ENCODE peak calls at places on chromosomes 4 and X, in nine cellular contexts. G is prostate gland, H is lower lobe of right lung, J is left lung, P is pancreas, N is psoas muscle, E is heart left ventricle, X is Caco-2, K is body of pancreas. R is an unnamed sample.

GRCh38 chr4:20474119-20474518 is 222.4 kb downstream of the SLIT2 start:
- DNase-seq in G (no peak), H (no peak), J (no peak), P (no peak), N (no peak), E (no peak), X (no peak), K (no peak), R (peak; percentile 61)

GRCh38 chr4:11623726-11624037 is 195.0 kb upstream of the HS3ST1 start:
- DNase-seq in G (peak; percentile 73), H (no peak), J (peak; percentile 32), P (peak; percentile 17), N (no peak), E (peak; percentile 35), X (peak; percentile 53), K (peak; percentile 44), R (peak; percentile 54)

GRCh38 chr4:73862357-73862756 is 6.8 kb upstream of the CXCL1 start:
- DNase-seq in G (no peak), H (no peak), J (no peak), P (no peak), N (no peak), E (no peak), X (no peak), K (no peak), R (no peak)

GRCh38 chr4:95541094-95541493 is 7.7 kb downstream of the UNC5C start:
- DNase-seq in G (no peak), H (no peak), J (no peak), P (no peak), N (no peak), E (no peak), X (no peak), K (no peak), R (no peak)

GRCh38 chr4:124953059-124953850 is 240.7 kb upstream of the ANKRD50 start:
- DNase-seq in G (no peak), H (no peak), J (no peak), P (no peak), N (no peak), E (no peak), X (no peak), K (no peak), R (no peak)

GRCh38 chrX:109535578-109535977 is 1.1 kb upstream of the NXT2 start:
- DNase-seq in G (no peak), H (no peak), J (no peak), P (no peak), N (no peak), E (no peak), X (no peak), K (no peak), R (no peak)

GRCh38 chr4:119026662-119027444 is 108.8 kb upstream of the MYOZ2 start:
- DNase-seq in G (no peak), H (no peak), J (no peak), P (no peak), N (peak; percentile 84), E (no peak), X (no peak), K (no peak), R (no peak)

GRCh38 chrX:29617276-29617675 is 598.1 kb upstream of the MAGEB2 start:
- DNase-seq in G (no peak), H (no peak), J (no peak), P (no peak), N (no peak), E (no peak), X (no peak), K (no peak), R (no peak)

GRCh38 chr4:56971383-56971782 is 6.0 kb downstream of the NOA1 start:
- DNase-seq in G (no peak), H (no peak), J (no peak), P (no peak), N (no peak), E (no peak), X (no peak), K (no peak), R (no peak)

GRCh38 chrX:20060961-20061868 is 55.5 kb downstream of the MAP7D2 start:
- DNase-seq in G (no peak), H (no peak), J (no peak), P (no peak), N (no peak), E (no peak), X (no peak), K (no peak), R (no peak)

GRCh38 chr4:10102193-10102980 is 14.2 kb downstream of the WDR1 start:
- DNase-seq in G (no peak), H (no peak), J (no peak), P (no peak), N (no peak), E (no peak), X (no peak), K (no peak), R (peak; percentile 14)

GRCh38 chr4:108982786-108983185 is 219.9 kb upstream of the ETNPPL start:
- DNase-seq in G (no peak), H (no peak), J (no peak), P (no peak), N (no peak), E (no peak), X (no peak), K (no peak), R (peak; percentile 8)

GRCh38 chr4:36222702-36223101 is 21.6 kb downstream of the ARAP2 start:
- DNase-seq in G (no peak), H (no peak), J (no peak), P (no peak), N (no peak), E (no peak), X (no peak), K (no peak), R (no peak)

GRCh38 chr4:108360857-108361820 is 192.4 kb upstream of the LEF1 start:
- DNase-seq in G (peak; percentile 10), H (no peak), J (no peak), P (no peak), N (no peak), E (no peak), X (peak; percentile 74), K (no peak), R (peak; percentile 43)

GRCh38 chr4:121192500-121192899 is 28.4 kb upstream of the TNIP3 start:
- DNase-seq in G (no peak), H (no peak), J (no peak), P (no peak), N (no peak), E (no peak), X (no peak), K (no peak), R (peak; percentile 56)

GRCh38 chr4:148116264-148116663 is 325.9 kb downstream of the NR3C2 start:
- DNase-seq in G (no peak), H (no peak), J (no peak), P (no peak), N (no peak), E (no peak), X (no peak), K (no peak), R (no peak)

GRCh38 chr4:68338625-68339024 is 11.3 kb downstream of the YTHDC1 start:
- DNase-seq in G (no peak), H (no peak), J (peak; percentile 29), P (no peak), N (no peak), E (peak; percentile 30), X (no peak), K (no peak), R (no peak)

GRCh38 chrX:11375614-11376119 is 82.5 kb downstream of the AMELX start:
- DNase-seq in G (no peak), H (no peak), J (no peak), P (no peak), N (no peak), E (no peak), X (peak; percentile 35), K (no peak), R (no peak)

GRCh38 chrX:123083924-123084323 is 100.2 kb upstream of the GRIA3 start:
- DNase-seq in G (no peak), H (no peak), J (no peak), P (no peak), N (no peak), E (no peak), X (no peak), K (no peak), R (no peak)

GRCh38 chr4:113499166-113499565 is 262.4 kb downstream of the CAMK2D start:
- DNase-seq in G (no peak), H (no peak), J (no peak), P (no peak), N (no peak), E (no peak), X (no peak), K (no peak), R (no peak)
- H3K36me3 ChIP-seq in G (no peaks in the 10 kb centered on the region), H (peaks cover 6% of the 10 kb centered on the region), J (no peaks in the 10 kb centered on the region), P (no peaks in the 10 kb centered on the region), N (peaks cover 4% of the 10 kb centered on the region), E (peaks cover 4% of the 10 kb centered on the region), X (peaks cover 4% of the 10 kb centered on the region), K (no peaks in the 10 kb centered on the region), R (peaks cover 3% of the 10 kb centered on the region)

DNA sequence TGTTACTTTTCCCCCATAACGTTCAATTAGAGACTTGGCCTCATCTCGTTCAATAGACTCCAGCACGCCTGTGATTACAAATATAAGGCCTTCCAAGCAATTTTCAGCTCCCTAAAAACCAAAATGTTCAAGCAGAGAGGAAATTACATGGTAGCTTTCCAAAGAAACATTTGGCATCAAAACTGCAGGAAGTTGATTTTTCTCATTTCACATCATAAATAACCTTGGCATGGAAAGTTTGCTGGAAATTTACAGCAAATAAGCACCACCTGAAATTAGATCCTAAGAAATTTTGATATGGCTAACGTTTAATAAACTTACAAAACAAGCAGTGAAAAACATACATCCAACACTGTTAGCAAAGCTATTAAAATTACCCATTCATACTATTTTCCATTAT is 53.3 kb downstream of the RFC1 start:
- DNase-seq in G (no peak), H (no peak), J (no peak), P (no peak), N (no peak), E (no peak), X (no peak), K (no peak), R (no peak)
- H3K36me3 ChIP-seq in G (no peaks in the 10 kb centered on the region), H (peaks cover 94% of the 10 kb centered on the region), J (no peaks in the 10 kb centered on the region), P (peaks cover 3% of the 10 kb centered on the region), N (peaks cover 8% of the 10 kb centered on the region), E (peaks cover 25% of the 10 kb centered on the region), X (peaks cover 1% of the 10 kb centered on the region), K (no peaks in the 10 kb centered on the region), R (peaks cover 14% of the 10 kb centered on the region)

DNA sequence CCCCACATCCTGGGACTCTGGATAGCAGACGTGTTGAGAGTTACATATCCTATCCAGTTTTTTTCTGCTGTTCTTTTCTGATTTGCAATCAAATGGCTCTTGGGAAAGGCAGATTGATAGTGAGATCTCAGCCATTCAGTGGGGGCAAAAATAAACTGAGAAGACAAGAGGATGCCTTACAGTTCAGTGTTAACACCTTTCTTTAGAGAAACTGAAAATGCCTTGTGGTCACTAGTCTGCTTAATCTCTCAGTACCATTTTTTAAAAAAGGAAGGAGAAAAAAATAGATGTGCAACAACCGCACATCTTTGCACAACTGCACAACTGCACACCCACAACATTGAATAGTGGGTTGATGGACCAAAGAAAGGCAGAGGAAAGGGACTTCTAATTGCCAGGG is 109.3 kb downstream of the ARHGEF9 start:
- DNase-seq in G (no peak), H (no peak), J (no peak), P (no peak), N (no peak), E (no peak), X (no peak), K (no peak), R (no peak)
- H3K36me3 ChIP-seq in G (no peaks in the 10 kb centered on the region), H (peaks cover 26% of the 10 kb centered on the region), J (no peaks in the 10 kb centered on the region), P (no peaks in the 10 kb centered on the region), N (no peaks in the 10 kb centered on the region), E (no peaks in the 10 kb centered on the region), X (no peaks in the 10 kb centered on the region), K (no peaks in the 10 kb centered on the region), R (no peaks in the 10 kb centered on the region)

DNA sequence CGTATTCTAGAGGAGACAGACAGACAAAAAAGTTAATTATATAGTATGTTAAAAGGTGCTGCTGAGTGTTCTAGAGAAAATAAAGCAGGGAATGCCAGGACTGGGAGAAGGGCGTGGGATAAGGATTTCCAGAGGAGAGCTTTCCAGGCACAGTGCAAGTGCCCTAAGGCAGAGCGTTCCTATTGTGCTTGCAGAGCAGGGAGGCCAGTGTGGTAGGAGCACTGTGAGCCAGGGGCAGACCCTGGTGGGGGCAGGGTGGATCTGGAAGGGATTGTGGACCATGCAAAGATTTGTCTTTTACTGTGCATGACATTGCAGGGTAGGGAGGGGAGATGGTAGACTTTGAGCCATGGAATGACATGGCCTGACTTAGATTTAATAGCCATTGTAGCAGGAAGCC is 25.8 kb downstream of the EXOC1 start:
- DNase-seq in G (no peak), H (no peak), J (no peak), P (no peak), N (no peak), E (no peak), X (no peak), K (no peak), R (no peak)
- H3K36me3 ChIP-seq in G (no peaks in the 10 kb centered on the region), H (peaks cover 80% of the 10 kb centered on the region), J (no peaks in the 10 kb centered on the region), P (peaks cover 3% of the 10 kb centered on the region), N (peaks cover 4% of the 10 kb centered on the region), E (peaks cover 8% of the 10 kb centered on the region), X (no peaks in the 10 kb centered on the region), K (no peaks in the 10 kb centered on the region), R (peaks cover 7% of the 10 kb centered on the region)

R was measured in neural progenitor cell.